ENCODE peak calls at places on chromosomes 13 and 19, in ten cellular contexts. One of them, this sample, is unnamed.

GRCh38 chr19:7152568-7152967 is 83.1 kb downstream of the ZNF557 start:
- DNase-seq in activated gamma-delta T cell treated with anti-CD3 and anti-CD28 coated beads, Interleukin-2, amount 50 U/mL, for 16 hours: no peak
- DNase-seq in occipital lobe: no peak
- DNase-seq in ELR: peak
- DNase-seq in DMS153: no peak
- DNase-seq in EH: no peak
- DNase-seq in Calu3: no peak
- DNase-seq in activated T-helper 1 cell treated with anti-CD3 and anti-CD28 coated beads, Interleukin-12 subunit alpha, Interleukin-12 subunit beta, Interleukin-2, Interleukin-4 antibody, amounts not matched to agents 30 ng/mL and 10 ng/mL and 1 ng/mL, durations not matched to agents 14 hours and 24 hours and 36 hours: no peak
- DNase-seq in progenitor cell of endocrine pancreas: no peak
- DNase-seq in AG08396: no peak
- DNase-seq in this sample: no peak

GRCh38 chr13:34078334-34078999 is 260.5 kb downstream of the RFC3 start:
- DNase-seq in progenitor cell of endocrine pancreas: no peak
- DNase-seq in activated T-helper 1 cell treated with anti-CD3 and anti-CD28 coated beads, Interleukin-12 subunit alpha, Interleukin-12 subunit beta, Interleukin-2, Interleukin-4 antibody, amounts not matched to agents 30 ng/mL and 10 ng/mL and 1 ng/mL, durations not matched to agents 14 hours and 24 hours and 36 hours: no peak
- DNase-seq in ELR: peak
- DNase-seq in DMS153: no peak
- DNase-seq in AG08396: no peak
- DNase-seq in activated gamma-delta T cell treated with anti-CD3 and anti-CD28 coated beads, Interleukin-2, amount 50 U/mL, for 16 hours: no peak
- DNase-seq in occipital lobe: no peak
- DNase-seq in Calu3: no peak
- DNase-seq in EH: peak
- DNase-seq in this sample: no peak

GRCh38 chr19:3923096-3923758 is 9.6 kb upstream of the NMRK2 start:
- DNase-seq in EH: no peak
- DNase-seq in ELR: no peak
- DNase-seq in progenitor cell of endocrine pancreas: no peak
- DNase-seq in occipital lobe: no peak
- DNase-seq in activated T-helper 1 cell treated with anti-CD3 and anti-CD28 coated beads, Interleukin-12 subunit alpha, Interleukin-12 subunit beta, Interleukin-2, Interleukin-4 antibody, amounts not matched to agents 30 ng/mL and 10 ng/mL and 1 ng/mL, durations not matched to agents 14 hours and 24 hours and 36 hours: no peak
- DNase-seq in DMS153: no peak
- DNase-seq in AG08396: no peak
- DNase-seq in Calu3: no peak
- DNase-seq in activated gamma-delta T cell treated with anti-CD3 and anti-CD28 coated beads, Interleukin-2, amount 50 U/mL, for 16 hours: no peak
- DNase-seq in this sample: no peak

GRCh38 chr19:1211494-1212234 is 6.1 kb downstream of the STK11 start:
- DNase-seq in Calu3: no peak
- DNase-seq in EH: no peak
- DNase-seq in AG08396: no peak
- DNase-seq in activated gamma-delta T cell treated with anti-CD3 and anti-CD28 coated beads, Interleukin-2, amount 50 U/mL, for 16 hours: no peak
- DNase-seq in occipital lobe: no peak
- DNase-seq in progenitor cell of endocrine pancreas: no peak
- DNase-seq in activated T-helper 1 cell treated with anti-CD3 and anti-CD28 coated beads, Interleukin-12 subunit alpha, Interleukin-12 subunit beta, Interleukin-2, Interleukin-4 antibody, amounts not matched to agents 30 ng/mL and 10 ng/mL and 1 ng/mL, durations not matched to agents 14 hours and 24 hours and 36 hours: no peak
- DNase-seq in DMS153: no peak
- DNase-seq in ELR: no peak
- DNase-seq in this sample: no peak

GRCh38 chr19:954672-955494 is 29.0 kb downstream of the ARID3A start:
- DNase-seq in Calu3: no peak
- DNase-seq in DMS153: no peak
- DNase-seq in ELR: no peak
- DNase-seq in occipital lobe: no peak
- DNase-seq in progenitor cell of endocrine pancreas: no peak
- DNase-seq in activated gamma-delta T cell treated with anti-CD3 and anti-CD28 coated beads, Interleukin-2, amount 50 U/mL, for 16 hours: no peak
- DNase-seq in activated T-helper 1 cell treated with anti-CD3 and anti-CD28 coated beads, Interleukin-12 subunit alpha, Interleukin-12 subunit beta, Interleukin-2, Interleukin-4 antibody, amounts not matched to agents 30 ng/mL and 10 ng/mL and 1 ng/mL, durations not matched to agents 14 hours and 24 hours and 36 hours: no peak
- DNase-seq in EH: no peak
- DNase-seq in AG08396: no peak
- DNase-seq in this sample: no peak

GRCh38 chr13:113365551-113365971 is 1.6 kb upstream of the GRTP1 start:
- DNase-seq in occipital lobe: no peak
- DNase-seq in Calu3: no peak
- DNase-seq in progenitor cell of endocrine pancreas: peak
- DNase-seq in AG08396: no peak
- DNase-seq in activated T-helper 1 cell treated with anti-CD3 and anti-CD28 coated beads, Interleukin-12 subunit alpha, Interleukin-12 subunit beta, Interleukin-2, Interleukin-4 antibody, amounts not matched to agents 30 ng/mL and 10 ng/mL and 1 ng/mL, durations not matched to agents 14 hours and 24 hours and 36 hours: no peak
- DNase-seq in ELR: no peak
- DNase-seq in activated gamma-delta T cell treated with anti-CD3 and anti-CD28 coated beads, Interleukin-2, amount 50 U/mL, for 16 hours: no peak
- DNase-seq in EH: no peak
- DNase-seq in DMS153: no peak
- DNase-seq in this sample: no peak

GRCh38 chr13:107361666-107362065 is 793.7 kb upstream of the ARGLU1 start:
- DNase-seq in occipital lobe: no peak
- DNase-seq in progenitor cell of endocrine pancreas: no peak
- DNase-seq in Calu3: no peak
- DNase-seq in activated gamma-delta T cell treated with anti-CD3 and anti-CD28 coated beads, Interleukin-2, amount 50 U/mL, for 16 hours: no peak
- DNase-seq in ELR: no peak
- DNase-seq in EH: no peak
- DNase-seq in DMS153: no peak
- DNase-seq in activated T-helper 1 cell treated with anti-CD3 and anti-CD28 coated beads, Interleukin-12 subunit alpha, Interleukin-12 subunit beta, Interleukin-2, Interleukin-4 antibody, amounts not matched to agents 30 ng/mL and 10 ng/mL and 1 ng/mL, durations not matched to agents 14 hours and 24 hours and 36 hours: no peak
- DNase-seq in AG08396: no peak
- DNase-seq in this sample: no peak

GRCh38 chr19:43779820-43780219 is 953 bp downstream of the KCNN4 start:
- DNase-seq in progenitor cell of endocrine pancreas: no peak
- DNase-seq in DMS153: no peak
- DNase-seq in EH: no peak
- DNase-seq in ELR: no peak
- DNase-seq in AG08396: no peak
- DNase-seq in activated gamma-delta T cell treated with anti-CD3 and anti-CD28 coated beads, Interleukin-2, amount 50 U/mL, for 16 hours: no peak
- DNase-seq in occipital lobe: no peak
- DNase-seq in Calu3: peak
- DNase-seq in activated T-helper 1 cell treated with anti-CD3 and anti-CD28 coated beads, Interleukin-12 subunit alpha, Interleukin-12 subunit beta, Interleukin-2, Interleukin-4 antibody, amounts not matched to agents 30 ng/mL and 10 ng/mL and 1 ng/mL, durations not matched to agents 14 hours and 24 hours and 36 hours: no peak
- DNase-seq in this sample: no peak